ENCODE peak calls at places on chromosomes 4 and X, in nine cellular contexts. V is stomach, M is IMR-90, B is Peyer's patch, S is HCT116, K is uterus, E is ovary, C is upper lobe of left lung, U is esophagus squamous epithelium. T is an unnamed sample.

GRCh38 chr4:10017037-10017893 is 4.0 kb downstream of the SLC2A9 start:
- DNase-seq in U (no peak), E (no peak), M (no peak), V (no peak), S (no peak), K (no peak), C (no peak), B (no peak), T (no peak)

GRCh38 chr4:90148574-90149170 is 21.5 kb downstream of the CCSER1 start:
- DNase-seq in K (no peak), B (no peak), V (no peak), S (no peak), C (no peak), M (no peak), U (no peak), E (no peak), T (no peak)

GRCh38 chr4:95248713-95249401 is 299.9 kb downstream of the UNC5C start:
- DNase-seq in U (no peak), E (no peak), B (no peak), C (no peak), V (no peak), K (no peak), M (no peak), S (peak; percentile 1), T (no peak)

GRCh38 chr4:112076919-112077608 is 68.2 kb upstream of the FAM241A start:
- DNase-seq in U (no peak), V (no peak), C (peak; percentile 16), B (no peak), S (no peak), E (no peak), K (no peak), M (no peak), T (no peak)

GRCh38 chrX:141673946-141674345 is 24.6 kb downstream of the SPANXD start:
- DNase-seq in S (no peak), K (no peak), E (no peak), V (no peak), C (no peak), M (no peak), U (no peak), B (no peak), T (no peak)

GRCh38 chr4:30929649-30930048 is 209.5 kb downstream of the PCDH7 start:
- DNase-seq in E (no peak), B (no peak), M (no peak), K (no peak), U (no peak), V (no peak), C (no peak), S (no peak), T (no peak)

GRCh38 chrX:10173331-10173900 is 16.6 kb downstream of the CLCN4 start:
- DNase-seq in U (no peak), E (peak; percentile 85), B (no peak), K (peak; percentile 82), C (no peak), S (no peak), V (peak; percentile 35), M (peak; percentile 89), T (peak; percentile 38)

GRCh38 chr4:85402371-85402770 is 72.6 kb upstream of the ARHGAP24 start:
- DNase-seq in C (no peak), B (no peak), U (no peak), V (no peak), E (no peak), M (peak; percentile 4), S (no peak), K (peak; percentile 21), T (peak; percentile 19)

GRCh38 chr4:29276150-29276549 is 1444.0 kb upstream of the PCDH7 start:
- DNase-seq in S (no peak), V (no peak), C (no peak), M (no peak), E (no peak), B (no peak), K (no peak), U (no peak), T (no peak)

GRCh38 chr4:2817701-2818350 is 24.9 kb downstream of the SH3BP2 start:
- DNase-seq in K (no peak), U (no peak), B (peak; percentile 73), M (no peak), V (no peak), E (no peak), S (peak; percentile 7), C (peak; percentile 91), T (no peak)

GRCh38 chr4:99033956-99034355 is 38.4 kb downstream of the METAP1 start:
- DNase-seq in S (no peak), U (no peak), E (no peak), V (no peak), K (no peak), M (peak; percentile 19), B (no peak), C (no peak), T (no peak)

GRCh38 chr4:101157415-101158135 is 189.8 kb downstream of the PPP3CA start:
- DNase-seq in U (no peak), K (no peak), V (no peak), M (peak; percentile 28), C (no peak), S (no peak), B (no peak), E (no peak), T (no peak)

GRCh38 chr4:94228488-94229216 is 21.0 kb downstream of the SMARCAD1 start:
- DNase-seq in B (no peak), V (no peak), U (no peak), K (no peak), E (no peak), C (no peak), M (no peak), S (no peak), T (no peak)

GRCh38 chrX:74132265-74132664 is 171.7 kb upstream of the ZCCHC13 start:
- DNase-seq in U (no peak), C (no peak), V (no peak), E (no peak), B (no peak), S (no peak), M (no peak), K (no peak), T (no peak)

GRCh38 chr4:83454626-83455025 is 997 bp downstream of the HELQ start:
- DNase-seq in B (no peak), U (no peak), S (no peak), E (no peak), K (no peak), C (no peak), V (no peak), M (peak; percentile 8), T (no peak)

GRCh38 chr4:1958276-1959103 is 50.3 kb downstream of the NELFA start:
- DNase-seq in K (no peak), B (no peak), U (no peak), S (no peak), E (no peak), C (peak; percentile 47), V (no peak), M (peak; percentile 34), T (no peak)

GRCh38 chrX:98459669-98460068 is 1576.0 kb downstream of the RPA4 start:
- DNase-seq in B (no peak), S (no peak), U (no peak), M (no peak), V (no peak), K (no peak), E (no peak), C (no peak), T (no peak)

GRCh38 chr4:100525689-100526088 is 7.9 kb upstream of the EMCN start:
- DNase-seq in E (no peak), M (no peak), U (no peak), V (no peak), S (no peak), K (no peak), B (no peak), C (no peak), T (no peak)

GRCh38 chr4:1213336-1213995 is 35.5 kb downstream of the CTBP1 start:
- DNase-seq in V (no peak), B (no peak), S (no peak), E (peak; percentile 39), U (no peak), C (peak; percentile 67), M (no peak), K (no peak), T (no peak)

GRCh38 chrX:108811891-108812290 is 75.5 kb upstream of the IRS4 start:
- DNase-seq in V (no peak), C (no peak), S (no peak), M (no peak), K (no peak), B (no peak), E (no peak), U (no peak), T (no peak)
- TF ChIP-seq CTCF in V (no peak), C (no peak), S (peak; percentile 40), M (no peak), K (no peak), B (no peak), E (no peak), U (no peak), T (no peak)

GRCh38 chrX:103584606-103585005 is 709 bp upstream of the TCEAL4 start:
- DNase-seq in U (no peak), B (no peak), K (peak; percentile 35), V (no peak), E (no peak), M (no peak), S (no peak), C (no peak), T (no peak)
- H3K4me3 ChIP-seq in U (peak overlapping the region; percentile 66), B (no peak overlapping the region), K (peak overlapping the region; percentile 46), V (no peak overlapping the region), E (peak overlapping the region; percentile 56), M (no peak overlapping the region), S (peak overlapping the region; percentile 69), C (no peak overlapping the region), T (no peak overlapping the region)

GRCh38 chrX:3286196-3286920 is 60.1 kb downstream of the MXRA5 start:
- DNase-seq in V (no peak), S (peak; percentile 31), E (no peak), K (no peak), B (no peak), C (no peak), M (peak; percentile 74), U (no peak), T (no peak)
- TF ChIP-seq POLR2A in V (no peak), S (no peak), E (no peak), K (no peak), B (no peak), C (no peak), M (no peak), U (no peak), T (no peak)

GRCh38 chr4:186949847-186950246 is 226.2 kb upstream of the FAT1 start:
- DNase-seq in E (no peak), M (no peak), C (no peak), S (no peak), V (no peak), U (no peak), K (no peak), B (no peak), T (no peak)

GRCh38 chr4:186952709-186953108 is 229.1 kb upstream of the FAT1 start:
- DNase-seq in C (no peak), U (no peak), E (no peak), S (no peak), V (no peak), M (no peak), K (no peak), B (no peak), T (no peak)

GRCh38 chr4:186946140-186946539 is 222.5 kb upstream of the FAT1 start:
- DNase-seq in U (no peak), K (no peak), M (no peak), C (peak; percentile 60), S (no peak), E (no peak), B (peak; percentile 78), V (no peak), T (no peak)

GRCh38 chr4:186946682-186947294 is 223.1 kb upstream of the FAT1 start:
- DNase-seq in K (no peak), M (peak; percentile 34), V (peak; percentile 42), U (no peak), B (peak; percentile 74), S (peak; percentile 79), E (no peak), C (no peak), T (no peak)

GRCh38 chr4:186948361-186949291 is 225.0 kb upstream of the FAT1 start:
- DNase-seq in M (peak; percentile 83), S (no peak), U (no peak), B (no peak), E (no peak), K (no peak), V (no peak), C (no peak), T (no peak)
- TF ChIP-seq CTCF in M (peak; percentile 66), S (peak; percentile 58), U (no peak), B (no peak), E (no peak), K (no peak), V (no peak), C (peak; percentile 28), T (no peak)

T was measured in lower leg skin.